ENCODE peak calls at places on chromosomes 16 and 17, in five cellular contexts. W, O, V, C and N are unnamed samples.

GRCh38 chr17:65055280-65055707 is 1.2 kb downstream of the GNA13 start:
- DNase-seq in V (no peak), C (no peak), W (no peak), O (no peak), N (no peak)

GRCh38 chr17:6713130-6713917 is at the start of gene SLC13A5:
- DNase-seq in O (peak), V (peak), W (no peak), C (peak), N (peak)

GRCh38 chr17:16346721-16347271 is 6.5 kb downstream of the CENPV start:
- DNase-seq in V (no peak), C (no peak), O (no peak), W (no peak), N (no peak)

GRCh38 chr17:63550816-63551639 is 751 bp downstream of the DCAF7 start:
- DNase-seq in V (peak), O (peak), W (no peak), C (peak), N (no peak)

GRCh38 chr16:85438981-85439639 is 174.0 kb upstream of the GSE1 start:
- DNase-seq in V (no peak), C (no peak), O (no peak), W (no peak), N (no peak)

GRCh38 chr16:28876973-28877641 is 1.2 kb upstream of the ATP2A1 start:
- DNase-seq in O (no peak), V (no peak), W (no peak), C (no peak), N (no peak)

GRCh38 chr16:89360760-89361435 is 129.5 kb downstream of the ANKRD11 start:
- DNase-seq in C (no peak), O (no peak), V (no peak), W (no peak), N (no peak)

GRCh38 chr16:66881964-66882508 is 1.7 kb downstream of the PDP2 start:
- DNase-seq in W (no peak), V (no peak), C (no peak), O (no peak), N (no peak)

GRCh38 chr17:80264048-80264792 is 3.6 kb downstream of the RNF213 start:
- DNase-seq in C (no peak), V (no peak), W (no peak), O (no peak), N (no peak)

GRCh38 chr16:57623251-57624043 is 5.0 kb upstream of the ADGRG1 start:
- DNase-seq in V (peak), O (peak), W (peak), C (peak), N (no peak)

GRCh38 chr16:471353-472198 is 46.1 kb downstream of the RAB11FIP3 start:
- DNase-seq in W (no peak), V (no peak), C (no peak), O (peak), N (peak)

GRCh38 chr17:79628861-79629547 is 18.2 kb upstream of the RBFOX3 start:
- DNase-seq in V (no peak), O (peak), W (no peak), C (no peak), N (no peak)

GRCh38 chr17:38584350-38584925 is 21.3 kb downstream of the SRCIN1 start:
- DNase-seq in W (no peak), C (peak), V (peak), O (peak), N (no peak)

GRCh38 chr16:71724320-71724751 is at the start of gene PHLPP2:
- DNase-seq in C (no peak), O (no peak), W (no peak), V (no peak), N (no peak)

GRCh38 chr17:40541060-40541872 is 24.0 kb downstream of the CCR7 start:
- DNase-seq in V (peak), C (peak), O (no peak), W (no peak), N (no peak)

GRCh38 chr16:73504591-73504990 is 456.7 kb upstream of the ZFHX3 start:
- DNase-seq in O (no peak), W (no peak), C (no peak), V (no peak), N (no peak)

GRCh38 chr17:50661795-50662391 is 27.2 kb downstream of the ABCC3 start:
- DNase-seq in O (no peak), W (peak), C (peak), V (peak), N (no peak)
- TF ChIP-seq YY1 in O (no peak), W (peak), C (no peak), V (no peak), N (no peak)

GRCh38 chr17:55845385-55845784 is 94.5 kb downstream of the PCTP start:
- DNase-seq in C (no peak), W (no peak), V (no peak), O (peak), N (peak)
- TF ChIP-seq YY1 in C (no peak), W (no peak), V (no peak), O (peak), N (no peak)

DNA sequence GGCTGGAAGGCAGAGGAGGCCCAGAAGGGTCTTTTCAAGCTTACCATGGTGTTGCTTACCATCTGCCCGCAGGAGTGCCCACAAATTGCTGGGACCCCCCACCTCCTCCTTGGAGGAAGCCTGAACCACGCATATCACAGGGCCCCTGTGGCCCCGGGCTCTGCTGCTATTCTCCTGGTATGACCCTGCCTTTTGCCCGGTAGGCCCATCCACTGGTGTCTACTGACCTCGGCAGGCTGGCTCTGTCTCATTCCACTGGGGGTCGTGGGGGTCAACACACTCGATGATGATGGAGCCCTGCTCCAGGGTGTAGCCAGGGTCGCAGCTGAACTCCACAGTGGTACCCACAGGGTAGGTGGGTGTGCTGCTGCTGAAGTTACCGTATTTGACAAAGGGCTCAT is 8.2 kb upstream of the PHF12 start:
- DNase-seq in W (no peak), C (no peak), O (no peak), V (no peak), N (no peak)
- TF ChIP-seq YY1 in W (no peak), C (no peak), O (no peak), V (no peak), N (no peak)

GRCh38 chr17:77847211-77848085 is 111.1 kb upstream of the TNRC6C start:
- DNase-seq in C (no peak), O (no peak), W (no peak), V (no peak), N (no peak)
- TF ChIP-seq YY1 in C (no peak), O (no peak), W (no peak), V (no peak), N (no peak)

GRCh38 chr17:76292567-76292966 is 15.5 kb downstream of the QRICH2 start:
- DNase-seq in O (no peak), W (no peak), V (no peak), C (no peak), N (no peak)

GRCh38 chr17:76293106-76293505 is 15.0 kb downstream of the QRICH2 start:
- DNase-seq in V (no peak), W (no peak), O (no peak), C (no peak), N (no peak)

GRCh38 chr17:76296186-76296585 is 11.9 kb downstream of the QRICH2 start:
- DNase-seq in W (no peak), V (no peak), C (no peak), O (no peak), N (no peak)

GRCh38 chr17:76296889-76297288 is 11.2 kb downstream of the QRICH2 start:
- DNase-seq in C (no peak), W (no peak), O (no peak), V (no peak), N (no peak)

GRCh38 chr17:76297436-76297835 is 10.6 kb downstream of the QRICH2 start:
- DNase-seq in O (no peak), W (no peak), C (no peak), V (no peak), N (no peak)
- TF ChIP-seq YY1 in O (no peak), W (no peak), C (no peak), V (no peak), N (no peak)

DNA sequence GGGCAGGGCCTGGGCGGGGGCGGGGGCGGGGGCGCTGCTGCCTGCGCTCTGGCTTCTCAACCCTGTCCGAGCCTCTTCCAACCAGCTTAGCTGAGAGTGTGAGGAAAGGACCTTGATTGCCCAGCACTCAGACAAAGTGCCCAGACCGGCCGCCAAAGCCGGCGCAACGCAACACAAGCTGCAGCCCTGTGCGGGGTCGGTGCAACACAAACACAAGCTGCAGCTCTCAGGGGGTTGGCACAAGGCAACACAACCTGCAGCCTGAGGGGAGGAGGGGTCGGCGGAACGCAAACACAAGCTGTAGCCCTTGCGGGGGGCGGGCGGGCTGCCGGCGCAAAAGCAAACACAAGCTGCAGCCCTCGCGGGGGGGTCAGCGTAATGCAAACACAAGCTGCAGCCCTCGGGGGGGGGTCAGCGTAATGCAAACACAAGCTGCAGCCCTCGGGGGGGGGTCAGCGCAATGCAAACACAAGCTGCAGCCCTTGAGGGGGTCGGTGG is 60.0 kb downstream of the KLHDC4 start:
- DNase-seq in C (no peak), W (no peak), O (no peak), V (peak), N (no peak)
- TF ChIP-seq YY1 in C (no peak), W (no peak), O (no peak), V (no peak), N (no peak)

GRCh38 chr16:63292036-63292435 is 1255.8 kb upstream of the CDH8 start:
- DNase-seq in V (no peak), C (no peak), W (no peak), O (no peak), N (no peak)

GRCh38 chr16:63287411-63287810 is 1251.2 kb upstream of the CDH8 start:
- DNase-seq in C (no peak), V (no peak), W (no peak), O (no peak), N (no peak)

DNA sequence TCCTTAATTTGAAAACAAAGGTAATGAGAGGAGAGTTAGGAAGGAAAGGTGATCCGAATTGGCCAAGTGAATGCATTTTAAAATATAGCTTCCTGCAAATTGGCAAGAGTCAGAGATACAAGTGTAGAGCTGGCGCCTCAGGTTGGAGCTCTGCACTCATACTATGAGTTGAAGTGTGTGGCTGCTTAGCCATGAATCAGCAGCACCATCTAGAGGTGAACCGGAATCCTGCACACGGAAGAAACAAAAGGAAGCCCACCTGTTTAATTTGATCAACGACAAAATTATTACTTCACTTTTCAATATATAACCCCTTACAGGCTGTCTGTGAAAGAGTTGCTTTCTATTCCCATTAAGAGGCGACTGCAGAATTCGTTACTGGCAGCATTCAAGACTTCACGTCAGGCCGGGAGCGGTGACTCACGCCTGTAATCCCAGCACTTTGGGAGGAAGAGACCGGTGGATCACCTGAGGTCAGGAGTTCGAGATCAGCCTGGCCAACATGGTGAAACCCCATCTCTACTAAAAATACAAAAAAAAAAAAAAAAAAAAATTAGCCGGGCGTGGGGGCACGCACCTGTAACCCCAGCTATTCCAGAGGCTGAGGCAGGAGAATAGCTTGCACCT is 1253.7 kb upstream of the CDH8 start:
- DNase-seq in V (peak), C (peak), O (peak), W (no peak), N (peak)
- TF ChIP-seq YY1 in V (no peak), C (no peak), O (no peak), W (no peak), N (no peak)

GRCh38 chr17:28193241-28193640 is 125.8 kb upstream of the TMEM97 start:
- DNase-seq in C (no peak), W (no peak), V (no peak), O (no peak), N (no peak)
- TF ChIP-seq YY1 in C (no peak), W (no peak), V (no peak), O (no peak), N (no peak)

DNA sequence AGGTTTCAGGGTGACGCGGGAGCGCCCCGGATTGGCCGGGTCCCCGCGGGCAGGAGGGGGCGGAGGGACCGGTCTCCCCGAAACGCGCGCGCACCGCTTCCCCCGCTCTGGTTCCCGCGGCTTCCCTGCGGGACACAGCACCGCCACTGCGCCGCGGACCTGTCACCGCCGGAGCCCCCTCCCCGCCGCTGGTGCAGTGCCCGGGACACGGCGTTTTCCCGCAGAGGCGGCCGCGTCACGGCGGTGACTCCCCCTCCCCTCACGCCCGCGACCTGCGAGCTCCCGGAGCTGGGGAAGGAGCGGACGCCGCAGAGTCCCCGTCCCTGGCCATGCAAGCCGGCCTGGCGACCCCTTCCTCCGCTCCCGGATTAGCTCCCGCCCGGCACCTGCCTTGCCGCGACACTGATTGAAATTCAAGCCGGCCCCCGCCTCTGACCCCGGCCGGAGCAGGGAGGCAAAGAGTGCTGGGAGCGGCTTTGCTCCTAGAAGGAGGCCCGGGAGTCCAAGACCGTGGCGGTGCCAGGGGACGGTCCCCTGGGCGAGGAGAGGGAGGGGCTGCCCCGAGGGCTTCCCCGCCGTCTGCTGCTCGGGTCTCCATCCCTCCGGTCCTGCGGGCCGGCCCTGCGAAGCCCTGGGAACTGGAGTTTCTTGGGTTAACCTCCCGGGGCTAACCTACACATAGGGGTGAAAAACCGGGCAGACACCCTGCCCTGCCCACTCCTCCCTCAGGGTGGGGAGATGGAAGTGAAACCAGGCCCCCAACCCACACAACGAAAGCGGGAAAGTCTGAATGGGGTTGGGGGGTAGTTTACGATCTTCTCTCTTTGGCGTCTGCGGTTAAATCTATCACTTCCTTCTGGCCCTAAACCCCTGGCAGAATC is 997 bp downstream of the RHBDL3 start:
- DNase-seq in C (no peak), V (no peak), W (no peak), O (peak), N (no peak)
- TF ChIP-seq YY1 in C (no peak), V (no peak), W (no peak), O (no peak), N (no peak)

GRCh38 chr17:43015579-43015978 is 6.6 kb downstream of the VAT1 start:
- DNase-seq in V (no peak), W (no peak), O (no peak), C (no peak), N (no peak)
- TF ChIP-seq YY1 in V (no peak), W (no peak), O (no peak), C (no peak), N (no peak)